ENCODE peak calls at places on chromosomes 3 and 15, in nine cellular contexts. H is uterus, G is heart left ventricle, F is body of pancreas, Z is Peyer's patch, L is tibial nerve, Y is adrenal gland, Q is HCT116, B is right lobe of liver. S is an unnamed sample.

GRCh38 chr3:100720423-100720822 is 11.1 kb downstream of the TFG start:
- DNase-seq in Z (no peak), Q (no peak), F (no peak), Y (no peak), L (no peak), B (no peak), G (no peak), H (no peak), S (no peak)

GRCh38 chr3:10957976-10958749 is 34.4 kb upstream of the SLC6A1 start:
- DNase-seq in F (peak; percentile 29), Z (peak; percentile 54), Y (no peak), L (no peak), G (peak; percentile 91), B (no peak), H (no peak), Q (no peak), S (peak; percentile 82)

GRCh38 chr3:190825389-190826016 is 37.0 kb downstream of the GMNC start:
- DNase-seq in Z (no peak), H (no peak), B (no peak), L (no peak), F (no peak), Q (no peak), Y (no peak), G (no peak), S (no peak)

GRCh38 chr3:45329779-45330305 is 58.5 kb upstream of the LARS2 start:
- DNase-seq in B (no peak), Q (no peak), Y (no peak), L (no peak), F (no peak), H (no peak), G (no peak), Z (no peak), S (no peak)

GRCh38 chr3:12969487-12969886 is 103.7 kb downstream of the IQSEC1 start:
- DNase-seq in G (peak; percentile 60), F (no peak), L (no peak), Q (no peak), B (no peak), H (no peak), Y (no peak), Z (no peak), S (no peak)

GRCh38 chr15:52783191-52783829 is 6.8 kb downstream of the ONECUT1 start:
- DNase-seq in G (no peak), L (no peak), Q (no peak), F (peak; percentile 77), H (no peak), Y (no peak), Z (no peak), B (peak; percentile 65), S (no peak)

GRCh38 chr3:32278714-32279113 is 40.2 kb downstream of the CMTM8 start:
- DNase-seq in G (no peak), B (no peak), F (no peak), Q (no peak), H (no peak), L (no peak), Y (no peak), Z (no peak), S (no peak)

GRCh38 chr15:57538822-57539221 is 52.9 kb upstream of the MYZAP start:
- DNase-seq in Z (no peak), L (no peak), Y (no peak), H (no peak), B (no peak), F (no peak), Q (no peak), G (no peak), S (no peak)

GRCh38 chr3:112333386-112334334 is 704 bp downstream of the CD200 start:
- DNase-seq in F (no peak), Z (no peak), B (no peak), Q (no peak), G (peak; percentile 21), L (no peak), H (peak; percentile 36), Y (no peak), S (no peak)

DNA sequence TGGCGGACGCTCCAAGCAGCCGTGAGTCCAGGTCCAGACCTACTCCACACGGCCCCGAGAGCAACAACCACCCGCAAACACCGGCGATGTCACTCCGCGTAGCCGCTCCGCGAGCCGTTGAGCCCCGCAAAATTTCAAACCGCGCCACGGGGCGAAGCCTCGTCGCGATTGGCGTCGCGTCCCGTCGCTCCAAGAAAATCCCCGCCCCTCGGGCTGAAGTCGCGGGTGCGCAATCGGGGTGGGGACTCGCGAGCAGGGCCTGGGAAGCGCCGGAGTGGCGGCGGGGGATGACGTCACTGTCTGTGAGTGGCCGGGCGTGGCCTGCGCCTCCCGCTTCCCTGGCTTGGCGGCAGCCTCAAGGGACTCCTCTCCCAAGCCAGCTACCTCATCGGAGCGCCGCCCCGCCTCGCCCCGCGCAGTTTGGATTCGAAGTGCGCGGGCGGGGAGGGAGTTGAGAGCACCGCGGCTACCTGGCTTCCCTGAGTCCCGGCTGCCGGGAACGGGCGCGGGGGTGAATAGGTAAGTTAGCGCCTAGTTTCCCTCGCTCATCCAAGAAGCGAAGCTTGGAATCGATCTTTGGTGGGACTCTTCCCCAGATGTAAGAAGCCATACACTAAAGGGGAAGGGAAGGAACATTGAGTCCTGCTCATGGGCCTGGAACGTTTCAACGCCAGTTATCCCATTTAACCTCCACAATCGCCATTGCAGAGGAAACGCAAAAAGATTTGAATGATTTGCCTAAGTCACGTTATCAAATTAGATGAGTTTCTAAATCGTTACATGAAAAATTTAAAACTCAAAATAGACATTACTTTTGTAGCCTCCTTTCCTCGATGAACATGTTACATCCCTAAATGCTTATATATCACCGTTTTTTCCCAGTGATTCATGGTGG is at the start of gene PRC1:
- DNase-seq in Q (peak; percentile 94), Y (peak; percentile 98), L (peak; percentile 94), F (peak; percentile 99), Z (peak; percentile 99), G (peak; percentile 99), H (peak; percentile 98), B (peak; percentile 99), S (peak; percentile 99)
- TF ChIP-seq POLR2A in Q (peak; percentile 51), Y (peak; percentile 86), L (peak; percentile 42), F (peak; percentile 78), Z (peak; percentile 70), G (no peak), H (peak; percentile 83), B (peak; percentile 61), S (peak; percentile 85)

GRCh38 chr3:47227678-47228077 is 54.9 kb downstream of the KIF9 start:
- DNase-seq in G (no peak), B (no peak), L (no peak), Z (peak; percentile 58), F (no peak), H (no peak), Q (no peak), Y (peak; percentile 26), S (peak; percentile 13)
- H3K4me3 ChIP-seq in G (no peak overlapping the region), B (no peak overlapping the region), L (no peak overlapping the region), Z (no peak overlapping the region), F (no peak overlapping the region), H (no peak overlapping the region), Q (no peak overlapping the region), Y (peak overlapping the region; percentile 32), S (no peak overlapping the region)

GRCh38 chr15:78872972-78873795 is 494 bp downstream of the MORF4L1 start:
- DNase-seq in F (peak; percentile 70), G (peak; percentile 89), Q (peak; percentile 77), B (peak; percentile 84), L (peak; percentile 53), Y (peak; percentile 72), H (peak; percentile 72), Z (peak; percentile 95), S (peak; percentile 86)

GRCh38 chr15:78878356-78878755 is 5.7 kb downstream of the MORF4L1 start:
- DNase-seq in F (no peak), Z (no peak), B (no peak), H (no peak), L (no peak), Y (no peak), Q (no peak), G (no peak), S (no peak)

GRCh38 chr15:78872155-78872971 is at the start of gene MORF4L1:
- DNase-seq in F (peak; percentile 97), Y (peak; percentile 97), Z (peak; percentile 98), L (peak; percentile 94), Q (peak; percentile 81), G (peak; percentile 97), H (peak; percentile 96), B (peak; percentile 98), S (peak; percentile 97)

GRCh38 chr15:78873796-78874761 is 1.4 kb downstream of the MORF4L1 start:
- DNase-seq in G (peak; percentile 41), B (peak; percentile 75), Z (peak; percentile 59), Y (no peak), Q (no peak), H (peak; percentile 31), L (no peak), F (no peak), S (peak; percentile 24)

GRCh38 chr15:78875107-78875914 is 2.6 kb downstream of the MORF4L1 start:
- DNase-seq in L (no peak), Q (no peak), Z (no peak), H (no peak), Y (no peak), F (no peak), G (no peak), B (no peak), S (no peak)
- H3K4me1 ChIP-seq in L (peaks cover 63% of the 10 kb centered on the region), Q (peaks cover 29% of the 10 kb centered on the region), Z (peaks cover 16% of the 10 kb centered on the region), H (no peaks in the 10 kb centered on the region), Y (peaks cover 44% of the 10 kb centered on the region), F (peaks cover 58% of the 10 kb centered on the region), G (peaks cover 10% of the 10 kb centered on the region), B (no peaks in the 10 kb centered on the region), S (peaks cover 53% of the 10 kb centered on the region)

DNA sequence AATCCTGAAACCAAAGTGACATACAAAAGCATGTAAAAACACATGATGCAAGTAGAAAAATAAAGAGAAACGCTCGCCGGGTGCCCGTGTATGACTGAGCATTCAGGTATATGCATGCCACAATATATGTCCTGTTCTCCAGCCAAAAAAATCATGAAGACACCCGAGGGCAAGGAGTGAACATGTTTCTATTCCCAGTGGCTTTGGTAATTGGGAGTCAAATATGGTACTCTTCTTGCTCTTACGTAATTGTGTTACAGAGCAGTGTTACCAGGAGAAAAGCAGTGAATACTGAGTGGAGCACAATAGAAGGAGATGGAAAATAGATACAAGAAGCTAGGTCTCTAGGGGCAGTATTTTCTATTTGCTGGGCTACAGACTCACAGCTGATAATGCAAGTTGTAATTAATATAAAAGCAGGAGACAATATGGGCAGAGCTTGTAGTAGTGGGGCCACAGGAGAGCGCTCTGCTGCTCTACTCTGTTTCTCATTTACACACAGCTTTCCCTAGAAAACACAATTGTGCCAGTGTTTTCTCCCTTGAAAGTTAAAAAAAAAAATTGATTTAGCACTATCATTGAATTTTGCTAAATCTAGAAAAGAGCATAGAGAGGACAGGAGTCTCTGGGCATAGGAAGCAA is 13.2 kb downstream of the MEIS2 start:
- DNase-seq in Z (no peak), G (no peak), L (no peak), F (no peak), B (no peak), Q (no peak), Y (no peak), H (no peak), S (no peak)
- TF ChIP-seq POLR2A in Z (no peak), G (no peak), L (no peak), F (no peak), B (no peak), Q (no peak), Y (no peak), H (no peak), S (no peak)

GRCh38 chr3:152258448-152259302 is 10.1 kb upstream of the MBNL1 start:
- DNase-seq in Z (peak; percentile 74), G (peak; percentile 60), Q (peak; percentile 80), L (no peak), B (peak; percentile 77), F (peak; percentile 85), Y (peak; percentile 82), H (peak; percentile 61), S (peak; percentile 49)
- H3K4me3 ChIP-seq in Z (no peak overlapping the region), G (no peak overlapping the region), Q (no peak overlapping the region), L (no peak overlapping the region), B (no peak overlapping the region), F (no peak overlapping the region), Y (peak overlapping the region; percentile 14), H (peak overlapping the region; percentile 5), S (no peak overlapping the region)